ENCODE peak calls at places on chromosomes 5 and 9, in eight cellular contexts. Y, L, S, N, D, U, Z and W are unnamed samples.

GRCh38 chr9:36158122-36158521 is 11.1 kb upstream of the CCIN start:
- DNase-seq in Y (no peak), L (peak), S (no peak), N (no peak), D (no peak), U (no peak), Z (no peak), W (no peak)

GRCh38 chr9:133635506-133635902 is 659 bp upstream of the DBH start:
- DNase-seq in Y (no peak), L (no peak), S (no peak), N (no peak), D (no peak), U (no peak), Z (no peak), W (no peak)

GRCh38 chr5:1346627-1347440 is 1.9 kb upstream of the CLPTM1L start:
- DNase-seq in Y (no peak), L (no peak), S (no peak), N (no peak), D (no peak), U (no peak), Z (no peak), W (no peak)

GRCh38 chr9:91978739-91979414 is 28.8 kb upstream of the ROR2 start:
- DNase-seq in Y (peak), L (peak), S (peak), N (peak), D (no peak), U (peak), Z (peak), W (peak)

GRCh38 chr5:21774791-21775190 is 1078.4 kb downstream of the CDH12 start:
- DNase-seq in Y (no peak), L (peak), S (no peak), N (no peak), D (no peak), U (no peak), Z (peak), W (no peak)

GRCh38 chr5:172235132-172235780 is 41.3 kb downstream of the EFCAB9 start:
- DNase-seq in Y (no peak), L (peak), S (no peak), N (no peak), D (no peak), U (no peak), Z (no peak), W (no peak)

GRCh38 chr5:155154973-155155372 is 141.4 kb downstream of the KIF4B start:
- DNase-seq in Y (no peak), L (no peak), S (no peak), N (no peak), D (no peak), U (no peak), Z (no peak), W (no peak)

GRCh38 chr9:69297300-69297980 is 27.6 kb upstream of the ENTREP1 start:
- DNase-seq in Y (no peak), L (no peak), S (no peak), N (no peak), D (no peak), U (no peak), Z (no peak), W (no peak)

GRCh38 chr5:159121061-159121460 is 21.3 kb upstream of the EBF1 start:
- DNase-seq in Y (no peak), L (no peak), S (no peak), N (no peak), D (no peak), U (no peak), Z (no peak), W (no peak)

GRCh38 chr5:81708889-81709288 is 42.0 kb downstream of the SSBP2 start:
- DNase-seq in Y (no peak), L (no peak), S (no peak), N (no peak), D (no peak), U (no peak), Z (no peak), W (no peak)

GRCh38 chr5:136101884-136102283 is 30.8 kb upstream of the SMAD5 start:
- DNase-seq in Y (no peak), L (no peak), S (no peak), N (no peak), D (no peak), U (no peak), Z (no peak), W (no peak)

GRCh38 chr5:38208782-38209378 is 49.5 kb upstream of the EGFLAM start:
- DNase-seq in Y (peak), L (peak), S (peak), N (peak), D (peak), U (peak), Z (peak), W (peak)

GRCh38 chr5:71457106-71457505 is 1.7 kb downstream of the BDP1 start:
- DNase-seq in Y (no peak), L (no peak), S (no peak), N (no peak), D (no peak), U (no peak), Z (no peak), W (no peak)

GRCh38 chr9:113771199-113771598 is 104.9 kb upstream of the ZNF618 start:
- DNase-seq in Y (no peak), L (no peak), S (no peak), N (no peak), D (no peak), U (no peak), Z (no peak), W (no peak)

GRCh38 chr5:140108093-140109049 is 5.5 kb upstream of the PURA start:
- DNase-seq in Y (peak), L (no peak), S (no peak), N (peak), D (peak), U (peak), Z (peak), W (peak)

GRCh38 chr9:94672811-94673487 is 33.6 kb upstream of the FBP1 start:
- DNase-seq in Y (no peak), L (peak), S (peak), N (no peak), D (no peak), U (no peak), Z (no peak), W (no peak)

GRCh38 chr9:134388289-134388808 is 62.1 kb downstream of the RXRA start:
- DNase-seq in Y (no peak), L (no peak), S (no peak), N (no peak), D (no peak), U (no peak), Z (no peak), W (no peak)

GRCh38 chr5:1121101-1121500 is 9.2 kb upstream of the SLC12A7 start:
- DNase-seq in Y (no peak), L (no peak), S (no peak), N (no peak), D (no peak), U (no peak), Z (no peak), W (no peak)

GRCh38 chr5:142167458-142167857 is 58.9 kb downstream of the NDFIP1 start:
- DNase-seq in Y (no peak), L (no peak), S (no peak), N (no peak), D (no peak), U (no peak), Z (no peak), W (no peak)

GRCh38 chr5:23013395-23013994 is 160.4 kb upstream of the CDH12 start:
- DNase-seq in Y (no peak), L (no peak), S (no peak), N (no peak), D (no peak), U (no peak), Z (no peak), W (no peak)

GRCh38 chr5:16508730-16509531 is 43.3 kb upstream of the ZNF622 start:
- DNase-seq in Y (no peak), L (no peak), S (no peak), N (peak), D (no peak), U (peak), Z (peak), W (no peak)

GRCh38 chr5:39650234-39650816 is 225.5 kb upstream of the DAB2 start:
- DNase-seq in Y (no peak), L (peak), S (peak), N (no peak), D (no peak), U (no peak), Z (no peak), W (no peak)

GRCh38 chr5:91255396-91256141 is 127.5 kb downstream of the ARRDC3 start:
- DNase-seq in Y (no peak), L (no peak), S (no peak), N (no peak), D (no peak), U (no peak), Z (no peak), W (no peak)

GRCh38 chr9:79656127-79656526 is 84.4 kb downstream of the TLE4 start:
- DNase-seq in Y (no peak), L (no peak), S (no peak), N (no peak), D (peak), U (no peak), Z (no peak), W (no peak)

GRCh38 chr5:11540112-11540511 is 364.1 kb downstream of the CTNND2 start:
- DNase-seq in Y (no peak), L (no peak), S (no peak), N (no peak), D (no peak), U (peak), Z (no peak), W (no peak)

GRCh38 chr9:135416771-135417290 is 62.8 kb upstream of the PPP1R26 start:
- DNase-seq in Y (no peak), L (no peak), S (no peak), N (no peak), D (no peak), U (no peak), Z (no peak), W (no peak)
- TF ChIP-seq CTCF in Y (no peak), L (no peak), S (no peak), N (no peak), D (no peak), U (no peak), Z (no peak), W (no peak)

GRCh38 chr9:110429453-110429852 is 91.8 kb upstream of the TXNDC8 start:
- DNase-seq in Y (no peak), L (no peak), S (peak), N (no peak), D (no peak), U (no peak), Z (no peak), W (no peak)
- TF ChIP-seq CTCF in Y (no peak), L (peak), S (peak), N (no peak), D (no peak), U (peak), Z (no peak), W (no peak)

GRCh38 chr9:102355982-102356381 is 617.5 kb upstream of the GRIN3A start:
- DNase-seq in Y (no peak), L (no peak), S (no peak), N (no peak), D (no peak), U (no peak), Z (no peak), W (no peak)

GRCh38 chr9:102354041-102354440 is 615.6 kb upstream of the GRIN3A start:
- DNase-seq in Y (no peak), L (no peak), S (no peak), N (no peak), D (no peak), U (no peak), Z (no peak), W (no peak)
- TF ChIP-seq CTCF in Y (no peak), L (no peak), S (no peak), N (no peak), D (no peak), U (no peak), Z (no peak), W (no peak)

GRCh38 chr9:137070201-137070905 is at the start of gene SAPCD2:
- DNase-seq in Y (peak), L (peak), S (peak), N (peak), D (peak), U (peak), Z (peak), W (peak)

GRCh38 chr9:137071282-137071681 is 925 bp upstream of the SAPCD2 start:
- DNase-seq in Y (no peak), L (no peak), S (no peak), N (no peak), D (no peak), U (no peak), Z (no peak), W (no peak)

GRCh38 chr9:137068539-137069507 is 1.5 kb downstream of the SAPCD2 start:
- DNase-seq in Y (no peak), L (no peak), S (no peak), N (no peak), D (no peak), U (no peak), Z (no peak), W (no peak)

GRCh38 chr9:137069508-137070071 is 767 bp downstream of the SAPCD2 start:
- DNase-seq in Y (peak), L (no peak), S (no peak), N (no peak), D (peak), U (peak), Z (no peak), W (peak)

DNA sequence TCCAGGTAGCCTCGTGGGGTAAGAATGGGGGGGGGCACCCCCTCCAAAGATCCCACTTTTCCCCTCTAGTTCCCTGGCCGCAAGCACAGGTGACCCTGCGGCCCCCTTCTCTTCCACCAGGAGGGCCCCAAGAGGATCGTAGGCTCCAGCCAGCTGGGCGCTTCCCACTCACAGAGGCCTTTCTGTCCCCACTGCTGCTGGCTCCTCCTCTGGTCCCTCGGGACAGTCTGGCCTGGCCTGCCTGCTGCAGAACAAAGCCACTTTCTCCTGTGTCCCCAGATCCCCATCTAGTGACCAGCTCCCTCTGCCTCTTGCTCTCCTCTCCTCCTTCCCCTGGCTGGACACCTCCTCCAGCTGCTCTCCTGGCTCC is 534 bp upstream of the SAPCD2 start:
- DNase-seq in Y (no peak), L (no peak), S (no peak), N (no peak), D (peak), U (no peak), Z (no peak), W (peak)
- TF ChIP-seq CTCF in Y (no peak), L (no peak), S (no peak), N (peak), D (no peak), U (peak), Z (no peak), W (peak)

DNA sequence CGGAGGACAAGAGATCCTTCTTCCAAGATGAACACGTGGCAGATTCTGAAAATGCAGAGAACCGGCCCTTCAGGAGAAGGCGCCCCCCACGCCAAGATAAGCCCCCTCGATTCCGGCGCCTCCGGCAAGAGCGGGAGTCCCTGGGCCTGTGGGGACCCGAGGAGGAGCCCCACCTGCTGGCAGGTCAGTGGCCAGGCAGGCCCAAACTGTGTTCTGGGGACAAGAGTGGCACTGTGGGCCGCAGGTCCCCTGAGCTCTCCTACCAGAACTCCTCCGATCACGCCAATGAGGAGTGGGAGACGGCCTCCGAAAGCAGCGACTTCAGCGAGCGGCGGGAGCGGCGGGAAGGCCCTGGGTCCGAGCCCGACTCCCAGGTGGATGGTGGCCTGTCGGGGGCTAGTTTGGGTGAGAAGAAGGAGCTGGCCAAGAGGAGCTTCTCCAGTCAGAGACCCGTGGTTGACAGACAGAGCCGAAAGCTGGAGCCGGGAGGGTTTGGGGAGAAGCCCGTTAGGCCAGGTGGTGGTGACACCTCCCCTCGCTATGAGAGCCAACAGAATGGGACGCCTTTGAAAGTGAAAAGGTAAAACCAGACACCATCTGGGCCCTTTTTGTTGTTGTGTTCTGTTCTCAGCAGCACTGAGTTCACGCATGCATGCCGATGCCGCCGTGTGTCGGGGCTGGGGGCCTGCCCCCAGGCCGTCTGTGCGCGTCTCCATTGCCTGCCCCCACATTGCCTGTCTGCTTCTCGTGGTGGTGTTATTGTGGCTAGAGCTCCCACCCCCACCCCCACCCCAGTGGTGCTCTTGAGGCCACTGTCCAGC is 26.6 kb upstream of the POMT1 start:
- DNase-seq in Y (no peak), L (no peak), S (no peak), N (no peak), D (peak), U (peak), Z (no peak), W (no peak)
- TF ChIP-seq CTCF in Y (peak), L (peak), S (peak), N (peak), D (peak), U (peak), Z (no peak), W (no peak)

GRCh38 chr5:109888980-109889379 is 199.3 kb downstream of the MAN2A1 start:
- DNase-seq in Y (no peak), L (no peak), S (no peak), N (no peak), D (no peak), U (no peak), Z (no peak), W (no peak)
- TF ChIP-seq CTCF in Y (no peak), L (no peak), S (no peak), N (no peak), D (no peak), U (no peak), Z (no peak), W (no peak)

DNA sequence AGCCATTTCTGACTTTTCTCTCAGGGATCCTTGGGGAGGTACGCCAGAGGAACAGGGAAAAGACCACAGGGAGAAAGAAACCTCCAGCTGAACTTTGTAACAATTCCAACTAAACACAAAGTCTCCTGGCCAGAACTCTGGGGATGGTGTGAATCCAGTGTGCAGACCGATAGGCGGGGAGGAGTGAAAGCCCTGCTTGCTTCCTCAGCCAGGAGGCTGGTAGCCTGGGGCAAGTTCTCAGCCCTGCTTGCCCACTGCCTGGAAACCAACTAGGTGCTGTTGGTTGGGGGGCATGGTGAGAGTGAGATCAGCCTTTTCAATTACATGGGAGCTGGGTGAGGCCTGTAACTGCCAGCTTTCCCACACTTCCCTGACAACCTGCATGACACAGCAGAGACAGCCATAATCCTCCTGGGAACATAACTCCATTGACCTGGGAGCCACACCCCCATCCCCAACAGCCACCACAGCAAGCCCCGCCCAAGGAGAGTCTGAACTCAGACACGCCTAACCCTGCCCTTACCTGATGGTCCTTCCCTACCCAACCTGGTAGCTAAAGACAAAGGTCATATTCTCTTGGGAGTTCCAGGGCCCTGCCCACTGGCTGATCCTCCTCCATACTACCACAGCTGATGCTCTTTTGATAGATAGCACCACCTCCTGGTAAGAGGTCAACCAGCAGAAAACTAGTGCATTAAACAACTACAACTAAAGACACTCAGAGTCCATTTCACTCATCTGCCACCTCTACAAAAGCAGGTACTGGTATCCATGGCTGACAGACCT is 100.1 kb upstream of the TNFAIP8 start:
- DNase-seq in Y (no peak), L (peak), S (no peak), N (no peak), D (no peak), U (peak), Z (peak), W (no peak)
- TF ChIP-seq CTCF in Y (no peak), L (peak), S (peak), N (no peak), D (peak), U (peak), Z (peak), W (no peak)

GRCh38 chr5:92652735-92653134 is 928.3 kb downstream of the NR2F1-AS1 start:
- DNase-seq in Y (no peak), L (no peak), S (peak), N (no peak), D (no peak), U (no peak), Z (no peak), W (no peak)
- TF ChIP-seq CTCF in Y (no peak), L (no peak), S (no peak), N (no peak), D (no peak), U (no peak), Z (no peak), W (no peak)